ENCODE peak calls at places on chromosomes 7 and 10, in seven cellular contexts. Q is CD8-positive, alpha-beta T cell; B is psoas muscle; N is astrocyte; Y is WERI-Rb-1; T is dorsolateral prefrontal cortex; L is fibroblast of the aortic adventitia. G is an unnamed sample.
A peak's percentile ranks its signal among the peaks of the same experiment; 100 is the strongest.

GRCh38 chr7:7157887-7158271 is 24.5 kb upstream of the C1GALT1 start:
- DNase-seq in Q (no peak), B (no peak), N (peak; percentile 78), Y (no peak), T (no peak), L (peak; percentile 78), G (no peak)

GRCh38 chr10:9214618-9215017 is 1160.1 kb downstream of the GATA3 start:
- DNase-seq in Q (no peak), B (no peak), N (no peak), Y (no peak), T (no peak), L (no peak), G (no peak)

GRCh38 chr7:138542183-138542582 is 82.1 kb downstream of the TRIM24 start:
- DNase-seq in Q (no peak), B (no peak), N (no peak), Y (no peak), T (no peak), L (no peak), G (no peak)

GRCh38 chr10:71605263-71605962 is 114.2 kb downstream of the C10orf105 start:
- DNase-seq in Q (no peak), B (no peak), N (no peak), Y (no peak), T (no peak), L (no peak), G (no peak)

GRCh38 chr10:92239600-92240288 is 51.1 kb downstream of the CPEB3 start:
- DNase-seq in Q (peak; percentile 32), B (peak; percentile 75), N (peak; percentile 29), Y (peak; percentile 26), T (peak; percentile 58), L (peak; percentile 27), G (no peak)

GRCh38 chr10:92692697-92693533 is 3.2 kb downstream of the HHEX start:
- DNase-seq in Q (no peak), B (no peak), N (no peak), Y (no peak), T (no peak), L (no peak), G (no peak)

GRCh38 chr7:132891554-132891953 is 190.3 kb downstream of the CHCHD3 start:
- DNase-seq in Q (no peak), B (no peak), N (no peak), Y (peak; percentile 49), T (no peak), L (no peak), G (no peak)

GRCh38 chr7:102469972-102470825 is 5.4 kb downstream of the LRWD1 start:
- DNase-seq in Q (no peak), B (peak; percentile 53), N (no peak), Y (peak; percentile 7), T (peak; percentile 3), L (no peak), G (no peak)

GRCh38 chr7:98165827-98166667 is 45.2 kb upstream of the BHLHA15 start:
- DNase-seq in Q (peak; percentile 60), B (peak; percentile 76), N (no peak), Y (peak; percentile 65), T (peak; percentile 39), L (peak; percentile 17), G (no peak)

GRCh38 chr7:139623518-139623917 is 100.0 kb downstream of the CLEC2L start:
- DNase-seq in Q (no peak), B (no peak), N (no peak), Y (no peak), T (no peak), L (no peak), G (no peak)

GRCh38 chr10:3783313-3783689 is 1.7 kb downstream of the KLF6 start:
- DNase-seq in Q (peak; percentile 61), B (peak; percentile 85), N (peak; percentile 76), Y (peak; percentile 33), T (peak; percentile 49), L (peak; percentile 93), G (no peak)

GRCh38 chr10:131621784-131622624 is 278.8 kb upstream of the PPP2R2D start:
- DNase-seq in Q (no peak), B (no peak), N (no peak), Y (no peak), T (no peak), L (no peak), G (no peak)

GRCh38 chr10:73359492-73359891 is 828 bp upstream of the CFAP70 start:
- DNase-seq in Q (no peak), B (no peak), N (no peak), Y (no peak), T (no peak), L (no peak), G (no peak)

GRCh38 chr10:34320265-34320664 is 494.8 kb downstream of the PARD3 start:
- DNase-seq in Q (no peak), B (no peak), N (no peak), Y (no peak), T (no peak), L (no peak), G (no peak)

GRCh38 chr10:76303682-76304316 is 872.4 kb downstream of the LRMDA start:
- DNase-seq in Q (no peak), B (peak; percentile 73), N (peak; percentile 77), Y (peak; percentile 84), T (peak; percentile 70), L (peak; percentile 86), G (peak; percentile 46)

GRCh38 chr10:112258407-112258806 is 24.8 kb upstream of the TECTB start:
- DNase-seq in Q (no peak), B (no peak), N (no peak), Y (no peak), T (no peak), L (no peak), G (no peak)

GRCh38 chr7:130393095-130393494 is 12.8 kb downstream of the CPA1 start:
- DNase-seq in Q (no peak), B (no peak), N (peak; percentile 82), Y (no peak), T (no peak), L (peak; percentile 91), G (peak; percentile 60)

GRCh38 chr10:132939957-132940790 is 2.2 kb downstream of the CFAP46 start:
- DNase-seq in Q (no peak), B (peak; percentile 68), N (peak; percentile 20), Y (peak; percentile 70), T (peak; percentile 45), L (peak; percentile 54), G (no peak)

GRCh38 chr10:16116404-16117304 is 256.3 kb upstream of the MINDY3 start:
- DNase-seq in Q (no peak), B (no peak), N (no peak), Y (peak; percentile 11), T (no peak), L (peak; percentile 4), G (no peak)

GRCh38 chr10:86188796-86189558 is 177.6 kb downstream of the GRID1 start:
- DNase-seq in Q (no peak), B (no peak), N (no peak), Y (no peak), T (no peak), L (no peak), G (no peak)

GRCh38 chr7:94396044-94396443 is 1.3 kb downstream of the COL1A2 start:
- DNase-seq in Q (no peak), B (no peak), N (peak; percentile 78), Y (no peak), T (no peak), L (peak; percentile 87), G (no peak)

GRCh38 chr7:130734525-130735272 is 692 bp upstream of the KLF14 start:
- DNase-seq in Q (no peak), B (no peak), N (no peak), Y (no peak), T (no peak), L (peak; percentile 16), G (no peak)

GRCh38 chr10:74024600-74024999 is 26.7 kb downstream of the VCL start:
- DNase-seq in Q (no peak), B (no peak), N (no peak), Y (no peak), T (no peak), L (no peak), G (no peak)

GRCh38 chr10:86673827-86674581 is 5.7 kb downstream of the LDB3 start:
- DNase-seq in Q (no peak), B (peak; percentile 89), N (no peak), Y (peak; percentile 91), T (no peak), L (no peak), G (no peak)

GRCh38 chr7:138001529-138002095 is at the start of gene CREB3L2:
- DNase-seq in Q (peak; percentile 63), B (no peak), N (peak; percentile 59), Y (peak; percentile 67), T (no peak), L (peak; percentile 65), G (no peak)

GRCh38 chr10:59991117-59991516 is 84.8 kb upstream of the CCDC6 start:
- DNase-seq in Q (no peak), B (no peak), N (no peak), Y (no peak), T (no peak), L (no peak), G (no peak)
- H3K4me3 ChIP-seq in Q (no peak overlapping the region), B (no peak overlapping the region), N (no peak overlapping the region), Y (no peak overlapping the region), T (no peak overlapping the region), L (no peak overlapping the region), G (no peak overlapping the region)

GRCh38 chr10:58585425-58585824 is 72.8 kb downstream of the BICC1 start:
- DNase-seq in Q (no peak), B (no peak), N (no peak), Y (no peak), T (no peak), L (no peak), G (no peak)
- H3K4me3 ChIP-seq in Q (no peak overlapping the region), B (no peak overlapping the region), N (no peak overlapping the region), Y (no peak overlapping the region), T (no peak overlapping the region), L (no peak overlapping the region), G (no peak overlapping the region)

DNA sequence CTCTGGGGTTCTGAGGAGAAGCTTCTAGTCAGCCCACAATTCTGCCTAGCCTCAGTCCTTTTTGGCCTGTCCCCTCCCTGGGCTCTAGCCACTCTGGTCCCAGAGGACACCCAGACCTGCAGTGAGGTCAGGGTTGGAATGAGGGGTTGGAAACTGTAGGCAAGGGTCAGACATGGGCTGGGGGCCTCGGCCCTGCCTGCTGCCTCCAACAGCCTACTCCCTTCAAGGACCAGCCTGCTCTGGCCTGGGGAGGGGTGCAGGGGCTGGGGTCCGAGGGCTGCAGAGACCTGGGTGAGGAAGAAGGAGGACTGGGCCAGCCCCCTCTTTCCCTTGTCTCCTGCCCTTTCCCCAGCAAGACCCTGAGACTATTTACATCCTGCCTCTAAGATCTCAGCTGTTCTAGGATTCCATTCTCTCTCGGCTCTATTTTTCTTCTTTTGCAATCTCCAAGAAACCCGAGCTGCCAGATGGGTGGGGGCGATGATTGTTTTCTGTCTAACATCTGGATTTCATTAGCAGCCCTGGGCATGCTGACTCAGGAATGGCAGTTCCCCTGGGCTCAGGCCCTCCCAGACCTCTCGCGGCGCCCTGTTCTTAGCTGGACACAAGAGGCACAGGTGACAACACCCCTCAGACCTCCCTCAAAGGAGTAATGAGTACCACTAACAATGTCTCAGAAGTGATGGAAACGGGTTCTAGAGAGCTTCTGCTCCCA is 23.1 kb downstream of the ZCCHC24 start:
- DNase-seq in Q (no peak), B (peak; percentile 83), N (peak; percentile 79), Y (no peak), T (no peak), L (peak; percentile 96), G (peak; percentile 86)
- H3K4me3 ChIP-seq in Q (no peak overlapping the region), B (no peak overlapping the region), N (no peak overlapping the region), Y (no peak overlapping the region), T (no peak overlapping the region), L (no peak overlapping the region), G (no peak overlapping the region)

DNA sequence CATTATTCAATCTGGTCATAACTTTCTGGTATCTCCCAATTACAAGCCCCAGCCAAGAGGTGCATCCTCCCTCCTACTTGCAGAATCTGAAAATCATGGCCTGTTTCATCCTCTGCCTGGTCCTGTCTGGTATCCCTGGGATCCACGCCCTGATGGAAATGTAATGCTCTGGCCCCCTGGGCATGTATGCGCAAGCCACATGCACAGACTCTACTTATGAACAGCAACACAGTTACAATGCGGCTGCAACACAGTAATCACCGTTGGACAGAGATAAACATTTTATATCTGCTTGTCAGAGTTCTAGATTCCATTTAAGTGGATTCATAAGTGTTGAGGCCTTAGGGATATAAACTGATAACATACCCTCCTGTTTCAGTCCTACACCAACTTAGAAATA is 117.8 kb upstream of the ABI1 start:
- DNase-seq in Q (no peak), B (no peak), N (no peak), Y (no peak), T (no peak), L (no peak), G (no peak)
- H3K4me3 ChIP-seq in Q (no peak overlapping the region), B (no peak overlapping the region), N (no peak overlapping the region), Y (no peak overlapping the region), T (no peak overlapping the region), L (no peak overlapping the region), G (no peak overlapping the region)